ENCODE peak calls at places on chromosomes 11 and 22, in four cellular contexts. T, N, O and K are unnamed samples.

GRCh38 chr11:76167590-76167989 is 38.7 kb downstream of the WNT11 start:
- DNase-seq in O (no peak), T (no peak), N (no peak), K (no peak)

GRCh38 chr11:121105063-121105480 is 4.0 kb downstream of the TECTA start:
- DNase-seq in T (peak), O (no peak), N (no peak), K (no peak)

GRCh38 chr11:10526974-10527918 is 13.7 kb downstream of the RNF141 start:
- DNase-seq in N (no peak), T (peak), O (no peak), K (no peak)

GRCh38 chr11:116847612-116848011 is 10.2 kb upstream of the APOA1 start:
- DNase-seq in O (no peak), N (no peak), T (no peak), K (no peak)

GRCh38 chr22:41524283-41524682 is 20.0 kb downstream of the POLR3H start:
- DNase-seq in N (no peak), T (peak), O (no peak), K (no peak)

GRCh38 chr11:3615998-3616397 is 25.8 kb downstream of the ART5 start:
- DNase-seq in O (no peak), T (no peak), N (no peak), K (no peak)

GRCh38 chr22:50581950-50582561 is 593 bp downstream of the CHKB start:
- DNase-seq in O (no peak), T (peak), N (peak), K (peak)

GRCh38 chr22:39819429-39819828 is 74.1 kb downstream of the ENTHD1 start:
- DNase-seq in T (no peak), N (no peak), O (no peak), K (no peak)

GRCh38 chr22:11325767-11326166 is 4202.2 kb upstream of the OR11H1 start:
- DNase-seq in N (no peak), T (no peak), O (no peak), K (no peak)

DNA sequence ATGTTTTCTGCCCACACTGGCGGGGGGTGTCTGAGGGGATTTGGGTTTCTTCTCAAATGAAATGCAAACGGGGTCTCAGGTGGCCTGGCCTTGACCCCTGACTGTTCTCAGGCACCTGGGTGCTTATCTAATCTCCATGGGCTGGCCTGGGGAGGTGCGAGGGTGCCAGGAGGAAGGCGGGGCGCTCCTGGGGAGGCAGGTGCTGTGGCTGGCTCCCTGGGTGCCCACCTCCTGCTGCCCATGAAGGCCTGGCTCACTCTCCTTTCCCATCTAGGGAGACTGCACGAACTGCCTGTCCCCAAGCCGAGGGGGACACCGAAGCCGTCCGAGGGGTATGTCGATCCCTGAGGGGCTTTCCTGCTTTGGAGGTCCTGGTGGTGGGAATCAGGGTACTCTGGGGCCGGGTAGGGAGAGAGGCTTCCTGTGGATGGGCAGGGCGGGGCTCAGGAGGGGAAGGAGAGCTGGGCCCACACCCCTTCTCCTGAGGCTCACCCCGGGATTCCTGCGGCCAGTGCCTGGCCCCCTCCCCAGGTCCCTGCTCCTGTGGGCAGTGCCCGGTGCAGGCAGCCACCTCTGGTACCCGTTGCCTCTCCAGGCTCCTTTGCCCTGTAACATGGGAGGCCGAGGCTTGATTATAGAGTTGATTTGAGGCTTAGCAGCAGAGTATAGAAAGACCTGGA is 18.4 kb downstream of the MICALL1 start:
- DNase-seq in O (no peak), T (no peak), N (no peak), K (no peak)
- H4K8ac ChIP-seq in O (no peak), T (no peak), N (no peak), K (no peak)

DNA sequence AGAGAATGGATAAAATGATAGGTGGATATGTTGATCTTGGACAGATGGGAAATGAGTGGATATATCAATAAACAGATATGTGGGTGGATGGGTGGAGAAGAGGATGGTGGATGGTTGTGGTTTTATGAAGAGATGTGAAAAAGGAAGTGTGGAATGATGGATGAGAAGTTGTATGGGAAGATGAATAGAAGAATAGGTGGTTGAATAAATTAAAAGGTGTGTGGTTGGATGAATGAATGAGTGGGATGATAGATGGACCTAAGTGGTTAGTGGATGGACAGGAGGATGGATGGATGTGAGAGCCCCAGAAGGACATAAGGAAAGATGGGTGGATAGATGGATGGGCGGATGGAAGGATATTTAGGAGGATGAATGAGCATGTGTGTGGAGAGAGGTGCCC is 913 bp upstream of the CD44 start:
- DNase-seq in T (no peak), O (no peak), N (no peak), K (no peak)
- H2AK5ac ChIP-seq in T (no peak), O (no peak), N (no peak), K (no peak)

DNA sequence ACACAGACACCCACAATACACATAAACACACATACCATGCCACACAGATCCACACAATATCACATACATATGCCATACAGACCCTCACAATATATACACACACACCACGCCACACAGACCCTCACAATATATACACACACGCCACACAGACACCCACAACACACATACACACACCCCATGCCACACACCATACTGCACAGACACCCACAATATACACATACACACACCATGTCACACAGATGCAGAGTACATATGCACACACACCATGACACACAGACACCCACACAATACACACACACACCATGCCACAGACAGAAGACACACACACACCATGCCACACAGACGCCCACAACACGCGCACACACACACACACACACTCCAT is 43.6 kb downstream of the SHISAL1 start:
- DNase-seq in O (no peak), N (no peak), T (no peak), K (no peak)
- H4K8ac ChIP-seq in O (peak), N (no peak), T (no peak), K (no peak)

DNA sequence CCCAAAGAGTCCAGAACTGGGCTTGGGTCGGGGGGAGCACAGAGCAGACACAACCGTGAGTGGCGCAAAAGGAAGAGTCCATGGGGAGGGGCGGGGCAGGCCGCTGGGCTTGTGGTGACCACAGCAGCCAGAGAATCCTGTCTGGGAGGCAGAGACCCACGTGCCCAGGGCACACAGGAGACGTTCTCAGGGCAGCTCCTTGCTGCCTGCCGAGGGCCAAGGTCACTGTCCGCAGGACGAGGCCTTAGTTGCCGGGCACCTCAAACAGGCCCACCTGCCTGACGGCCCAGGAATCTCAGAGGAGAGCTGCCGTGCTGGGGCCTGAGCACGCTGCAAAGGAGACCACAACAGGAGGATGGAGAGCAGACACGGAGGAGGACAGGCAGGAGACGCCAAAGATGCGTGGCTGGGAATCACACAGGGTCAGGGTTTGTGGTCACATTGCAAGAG is 87.8 kb downstream of the MYEOV start:
- DNase-seq in T (no peak), O (no peak), N (no peak), K (no peak)
- H2AK5ac ChIP-seq in T (no peak), O (peak), N (no peak), K (no peak)